ENCODE peak calls at places on chromosomes 2 and 18, in six cellular contexts. D is K562; J is CD4-positive, alpha-beta T cell; E is HepG2; L is hepatocyte; S is CD8-positive, alpha-beta T cell. V is an unnamed sample.

GRCh38 chr18:7926526-7926925 is 359.4 kb downstream of the PTPRM start:
- DNase-seq in D (peak; percentile 13), J (no peak), S (no peak), E (peak; percentile 53), L (peak; percentile 43), V (peak; percentile 62)

GRCh38 chr2:231037731-231038482 is 584 bp downstream of the C2orf72 start:
- DNase-seq in D (peak; percentile 34), E (no peak), S (no peak), L (peak; percentile 70), J (no peak), V (peak; percentile 31)

GRCh38 chr2:10180271-10180670 is 57.7 kb downstream of the RRM2 start:
- DNase-seq in L (no peak), J (no peak), D (no peak), S (no peak), E (no peak), V (no peak)

GRCh38 chr18:52339891-52340371 is at the start of gene DCC:
- DNase-seq in S (no peak), L (peak; percentile 77), J (no peak), E (peak; percentile 2), D (no peak), V (peak; percentile 32)

GRCh38 chr18:31241900-31242409 is 76.0 kb upstream of the DSG1 start:
- DNase-seq in S (no peak), J (no peak), E (peak; percentile 98), D (peak; percentile 38), L (peak; percentile 77), V (peak; percentile 96)

GRCh38 chr2:135773917-135774316 is 32.3 kb downstream of the UBXN4 start:
- DNase-seq in E (no peak), L (no peak), J (no peak), D (no peak), S (no peak), V (no peak)

GRCh38 chr2:97757062-97757461 is 43.7 kb downstream of the ZAP70 start:
- DNase-seq in J (no peak), L (no peak), E (no peak), S (no peak), D (no peak), V (no peak)

GRCh38 chr2:97699765-97700444 is 13.5 kb upstream of the ZAP70 start:
- DNase-seq in S (peak; percentile 73), L (peak; percentile 74), J (peak; percentile 62), D (peak; percentile 61), E (peak; percentile 68), V (peak; percentile 67)

GRCh38 chr2:62383843-62384242 is 122.2 kb downstream of the TMEM17 start:
- DNase-seq in E (no peak), D (no peak), J (no peak), S (no peak), L (no peak), V (no peak)

GRCh38 chr2:225090746-225091145 is 48.5 kb upstream of the DOCK10 start:
- DNase-seq in J (no peak), E (no peak), S (no peak), D (no peak), L (no peak), V (no peak)

DNA sequence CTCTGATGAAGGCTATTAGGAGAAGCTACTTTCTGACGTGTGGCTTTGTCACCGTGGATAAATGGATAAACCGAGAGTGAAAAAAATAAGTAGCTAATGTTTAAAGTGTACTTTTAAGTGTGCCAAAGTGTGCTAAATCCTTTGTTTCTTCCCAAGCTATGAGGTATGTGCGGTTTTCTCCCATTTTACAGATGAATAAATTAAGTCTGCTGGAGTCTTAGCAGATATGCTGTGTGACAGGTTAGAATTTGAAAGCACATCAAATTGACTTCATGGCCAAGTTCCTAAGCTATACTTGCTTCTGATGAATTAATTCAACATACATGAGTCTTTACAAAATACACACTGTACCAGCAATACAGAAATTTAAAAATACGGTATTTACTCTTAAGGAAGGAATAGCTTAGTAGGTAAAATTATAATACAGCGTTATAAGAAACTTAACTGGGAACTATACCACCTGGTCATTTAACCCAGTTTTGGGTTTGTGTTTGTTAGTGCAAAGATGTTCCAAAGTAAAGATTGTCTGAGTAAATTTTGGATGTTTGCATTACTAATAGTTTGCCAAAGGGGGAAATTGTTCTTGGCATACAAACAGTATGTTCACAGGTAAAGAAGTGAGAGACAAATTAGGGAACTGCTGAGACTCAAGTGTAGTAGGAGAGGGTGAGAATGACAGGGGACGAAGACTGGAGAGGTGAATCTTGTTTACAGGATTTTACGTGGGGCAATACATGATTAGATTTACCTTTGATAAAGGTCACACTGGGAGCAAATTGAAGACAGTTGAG is 1.4 kb downstream of the AGPS start:
- DNase-seq in E (peak; percentile 25), S (no peak), D (no peak), J (no peak), L (no peak), V (no peak)
- H3K27ac ChIP-seq in E (peak overlapping the region; percentile 86), S (no peak overlapping the region), D (peak overlapping the region; percentile 8), J (no peak overlapping the region), L (peak overlapping the region; percentile 36), V (no peak overlapping the region)

GRCh38 chr2:120653871-120654270 is 81.8 kb upstream of the GLI2 start:
- DNase-seq in L (no peak), E (no peak), S (no peak), J (no peak), D (no peak), V (no peak)
- H3K9me3 ChIP-seq in L (peaks cover 14% of the 10 kb centered on the region), E (peaks cover 28% of the 10 kb centered on the region), S (no peaks in the 10 kb centered on the region), J (peaks cover 15% of the 10 kb centered on the region), D (peaks cover 7% of the 10 kb centered on the region), V (no peaks in the 10 kb centered on the region)

DNA sequence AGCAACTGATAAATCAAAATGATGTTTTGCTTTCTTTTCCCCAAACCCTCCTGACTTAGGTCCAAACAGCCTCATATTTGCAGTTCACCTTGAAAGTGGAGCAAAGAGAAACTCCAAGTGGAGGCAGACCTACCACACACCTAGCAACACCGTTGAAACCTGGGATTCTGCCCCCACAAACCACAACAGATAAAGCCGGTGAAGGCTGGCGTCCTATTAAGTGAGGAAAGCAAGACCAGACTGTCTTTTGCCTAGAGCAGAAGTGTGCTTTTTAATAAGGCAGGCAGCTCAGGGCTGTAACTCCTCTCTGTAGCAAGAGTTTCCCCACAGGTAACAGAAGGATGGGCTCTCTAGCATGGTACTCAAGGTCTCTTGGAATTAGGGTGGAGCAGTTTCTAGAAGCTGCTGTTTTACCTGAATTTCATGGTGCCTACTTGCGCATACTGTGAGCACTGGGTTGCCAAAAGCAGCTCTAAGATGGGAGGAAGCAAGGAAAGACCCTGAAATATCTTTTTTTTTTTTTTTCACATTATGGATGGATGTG is 336.9 kb downstream of the BCL11A start:
- DNase-seq in J (no peak), D (no peak), E (no peak), S (no peak), L (no peak), V (peak; percentile 2)
- H3K27me3 ChIP-seq in J (no peaks in the 10 kb centered on the region), D (peaks cover 11% of the 10 kb centered on the region), E (no peaks in the 10 kb centered on the region), S (no peaks in the 10 kb centered on the region), L (no peaks in the 10 kb centered on the region), V (no peaks in the 10 kb centered on the region)

GRCh38 chr2:207504513-207505171 is 25.1 kb upstream of the CREB1 start:
- DNase-seq in S (no peak), J (no peak), L (no peak), D (no peak), E (no peak), V (no peak)

GRCh38 chr2:207505180-207505579 is 24.6 kb upstream of the CREB1 start:
- DNase-seq in J (no peak), D (no peak), E (no peak), S (no peak), L (no peak), V (no peak)

GRCh38 chr2:207505728-207506127 is 24.0 kb upstream of the CREB1 start:
- DNase-seq in S (no peak), D (no peak), L (no peak), E (no peak), J (no peak), V (no peak)

GRCh38 chr2:207503234-207503633 is 26.5 kb upstream of the CREB1 start:
- DNase-seq in D (peak; percentile 53), J (no peak), S (no peak), L (no peak), E (no peak), V (no peak)

GRCh38 chr2:207506426-207506825 is 23.3 kb upstream of the CREB1 start:
- DNase-seq in D (no peak), S (no peak), L (no peak), E (no peak), J (no peak), V (no peak)
- H3K27ac ChIP-seq in D (no peak overlapping the region), S (no peak overlapping the region), L (no peak overlapping the region), E (no peak overlapping the region), J (no peak overlapping the region), V (no peak overlapping the region)

GRCh38 chr2:240538031-240538780 is 19.6 kb downstream of the ANKMY1 start:
- DNase-seq in D (no peak), J (no peak), L (no peak), S (no peak), E (no peak), V (no peak)
- H3K9me3 ChIP-seq in D (peaks cover 3% of the 10 kb centered on the region), J (no peaks in the 10 kb centered on the region), L (no peaks in the 10 kb centered on the region), S (no peaks in the 10 kb centered on the region), E (no peaks in the 10 kb centered on the region), V (no peaks in the 10 kb centered on the region)

V was measured in small intestine.